ENCODE peak calls at places on chromosomes 11 and 22, in nine cellular contexts. X, W, G, Q, S, M, C, J and A are unnamed samples.

GRCh38 chr22:32674925-32675825 is 126.3 kb upstream of the TIMP3 start:
- DNase-seq in X (no peak), W (no peak), G (no peak), Q (no peak), S (no peak), M (no peak), C (no peak), J (peak; percentile 36), A (no peak)

GRCh38 chr11:35145249-35145648 is 6.3 kb downstream of the CD44 start:
- DNase-seq in X (no peak), W (no peak), G (peak; percentile 73), Q (no peak), S (no peak), M (no peak), C (peak; percentile 45), J (no peak), A (no peak)

GRCh38 chr11:124434699-124435098 is 10.0 kb upstream of the OR8B4 start:
- DNase-seq in X (no peak), W (no peak), G (no peak), Q (no peak), S (no peak), M (no peak), C (no peak), J (no peak), A (no peak)

GRCh38 chr11:1826552-1827094 is 8.2 kb upstream of the SYT8 start:
- DNase-seq in X (peak; percentile 68), W (no peak), G (no peak), Q (peak; percentile 34), S (peak; percentile 50), M (no peak), C (peak; percentile 81), J (peak; percentile 73), A (no peak)

GRCh38 chr11:19410032-19410431 is 169.3 kb upstream of the E2F8 start:
- DNase-seq in X (no peak), W (no peak), G (peak; percentile 15), Q (no peak), S (no peak), M (no peak), C (no peak), J (no peak), A (no peak)

GRCh38 chr22:49377306-49377705 is 450.4 kb downstream of the BRD1 start:
- DNase-seq in X (no peak), W (no peak), G (no peak), Q (no peak), S (no peak), M (no peak), C (no peak), J (no peak), A (no peak)

GRCh38 chr22:26597480-26597879 is 7.5 kb upstream of the TPST2 start:
- DNase-seq in X (no peak), W (no peak), G (no peak), Q (no peak), S (no peak), M (no peak), C (no peak), J (no peak), A (no peak)

GRCh38 chr11:64129403-64129802 is 36.5 kb downstream of the MACROD1 start:
- DNase-seq in X (no peak), W (no peak), G (no peak), Q (no peak), S (no peak), M (no peak), C (no peak), J (no peak), A (no peak)

GRCh38 chr22:20565761-20566160 is 58.4 kb downstream of the MED15 start:
- DNase-seq in X (no peak), W (no peak), G (no peak), Q (no peak), S (no peak), M (no peak), C (no peak), J (no peak), A (no peak)

GRCh38 chr11:134026655-134027343 is 42.1 kb upstream of the JAM3 start:
- DNase-seq in X (no peak), W (peak; percentile 84), G (no peak), Q (no peak), S (no peak), M (no peak), C (no peak), J (no peak), A (peak; percentile 61)

GRCh38 chr11:59560290-59560701 is 49.0 kb downstream of the OR4D9 start:
- DNase-seq in X (no peak), W (peak; percentile 85), G (peak; percentile 54), Q (peak; percentile 66), S (peak; percentile 81), M (no peak), C (peak; percentile 90), J (peak; percentile 77), A (no peak)

GRCh38 chr22:50436134-50436830 is 38.6 kb downstream of the SBF1 start:
- DNase-seq in X (peak; percentile 5), W (no peak), G (no peak), Q (no peak), S (no peak), M (peak; percentile 40), C (no peak), J (no peak), A (no peak)

GRCh38 chr22:23402275-23403151 is 177.6 kb downstream of the IGLL1 start:
- DNase-seq in X (no peak), W (peak; percentile 93), G (peak; percentile 89), Q (peak; percentile 74), S (peak; percentile 67), M (peak; percentile 89), C (peak; percentile 40), J (peak; percentile 16), A (no peak)

GRCh38 chr22:39534591-39535301 is 2.2 kb upstream of the RPS19BP1 start:
- DNase-seq in X (no peak), W (peak; percentile 94), G (peak; percentile 77), Q (peak; percentile 60), S (peak; percentile 54), M (peak; percentile 84), C (peak; percentile 73), J (peak; percentile 61), A (peak; percentile 87)

GRCh38 chr11:72234514-72234830 is 9.5 kb downstream of the PHOX2A start:
- DNase-seq in X (no peak), W (no peak), G (no peak), Q (no peak), S (no peak), M (no peak), C (no peak), J (no peak), A (no peak)

GRCh38 chr11:64878223-64878493 is 263 bp downstream of the EHD1 start:
- DNase-seq in X (no peak), W (no peak), G (no peak), Q (no peak), S (no peak), M (no peak), C (no peak), J (no peak), A (no peak)

GRCh38 chr11:72864692-72865655 is 50.8 kb downstream of the ATG16L2 start:
- DNase-seq in X (no peak), W (no peak), G (no peak), Q (no peak), S (no peak), M (no peak), C (peak; percentile 78), J (peak; percentile 38), A (no peak)

GRCh38 chr22:29211066-29211841 is 5.6 kb downstream of the EMID1 start:
- DNase-seq in X (no peak), W (no peak), G (no peak), Q (no peak), S (no peak), M (no peak), C (no peak), J (no peak), A (no peak)

GRCh38 chr11:33552756-33553155 is 147.9 kb downstream of the C11orf91 start:
- DNase-seq in X (no peak), W (no peak), G (no peak), Q (no peak), S (no peak), M (no peak), C (peak; percentile 57), J (no peak), A (no peak)

GRCh38 chr11:10456519-10456918 is 1.5 kb downstream of the AMPD3 start:
- DNase-seq in X (no peak), W (peak; percentile 40), G (no peak), Q (no peak), S (no peak), M (no peak), C (no peak), J (no peak), A (no peak)

GRCh38 chr22:21970037-21970799 is 12.4 kb downstream of the TOP3B start:
- DNase-seq in X (no peak), W (no peak), G (no peak), Q (no peak), S (no peak), M (no peak), C (no peak), J (no peak), A (no peak)

GRCh38 chr11:117180020-117180419 is 1.5 kb downstream of the SIDT2 start:
- DNase-seq in X (no peak), W (no peak), G (no peak), Q (no peak), S (no peak), M (peak; percentile 41), C (no peak), J (peak; percentile 48), A (no peak)

GRCh38 chr11:58006940-58007339 is 16.7 kb upstream of the OR9Q1 start:
- DNase-seq in X (no peak), W (no peak), G (no peak), Q (peak; percentile 4), S (no peak), M (no peak), C (peak; percentile 78), J (peak; percentile 41), A (no peak)

GRCh38 chr22:39314251-39314971 is 5.0 kb downstream of the RPL3 start:
- DNase-seq in X (no peak), W (no peak), G (no peak), Q (no peak), S (no peak), M (no peak), C (no peak), J (no peak), A (no peak)

GRCh38 chr11:102437727-102438126 is 14.8 kb downstream of the TMEM123 start:
- DNase-seq in X (no peak), W (no peak), G (no peak), Q (no peak), S (no peak), M (no peak), C (no peak), J (no peak), A (no peak)